ENCODE peak calls at places on chromosomes 7 and 10, in nine cellular contexts. L, U, Y, W, C, O, R, F and N are unnamed samples.
A peak's percentile ranks its signal among the peaks of the same experiment; 100 is the strongest.

GRCh38 chr7:100887186-100887954 is 2.1 kb downstream of the UFSP1 start:
- DNase-seq in O (no peak), F (no peak), U (peak; percentile 78), Y (peak; percentile 30), L (no peak), W (no peak), R (no peak), C (no peak), N (no peak)

GRCh38 chr7:148915211-148915610 is 31.1 kb upstream of the EZH2 start:
- DNase-seq in Y (no peak), O (no peak), U (no peak), R (no peak), F (no peak), L (no peak), W (no peak), C (no peak), N (no peak)

GRCh38 chr10:92124524-92125168 is 166.2 kb downstream of the CPEB3 start:
- DNase-seq in Y (no peak), R (peak; percentile 75), C (no peak), O (peak; percentile 91), L (no peak), F (no peak), W (no peak), U (peak; percentile 36), N (peak; percentile 38)

GRCh38 chr7:101817930-101818698 is 688 bp downstream of the CUX1 start:
- DNase-seq in L (no peak), C (no peak), F (no peak), O (peak; percentile 78), R (no peak), Y (no peak), U (no peak), W (no peak), N (no peak)

GRCh38 chr10:43211030-43211429 is 55.8 kb downstream of the RASGEF1A start:
- DNase-seq in Y (no peak), C (no peak), R (no peak), W (no peak), L (no peak), F (peak; percentile 24), U (no peak), O (peak; percentile 43), N (no peak)

GRCh38 chr7:109986701-109987100 is 1104.2 kb upstream of the LRRN3 start:
- DNase-seq in Y (no peak), U (no peak), W (no peak), C (no peak), F (no peak), R (no peak), O (no peak), L (no peak), N (no peak)

GRCh38 chr10:114684822-114685209 is 26.7 kb upstream of the ABLIM1 start:
- DNase-seq in W (no peak), F (no peak), L (no peak), O (peak; percentile 63), R (no peak), U (peak; percentile 62), Y (no peak), C (no peak), N (no peak)

GRCh38 chr10:127907411-127908105 is 655 bp downstream of the PTPRE start:
- DNase-seq in Y (peak; percentile 60), U (peak; percentile 38), F (peak; percentile 85), O (peak; percentile 80), C (no peak), R (peak; percentile 50), L (no peak), W (no peak), N (peak; percentile 74)

GRCh38 chr10:27393961-27394360 is 110.1 kb upstream of the RAB18 start:
- DNase-seq in W (no peak), R (no peak), O (no peak), Y (no peak), U (no peak), L (no peak), C (no peak), F (no peak), N (no peak)

GRCh38 chr10:3776796-3777571 is 8.0 kb downstream of the KLF6 start:
- DNase-seq in C (peak; percentile 59), Y (no peak), O (peak; percentile 93), L (peak; percentile 59), R (peak; percentile 82), F (no peak), W (no peak), U (peak; percentile 78), N (peak; percentile 59)

GRCh38 chr7:112204776-112205347 is 1.3 kb downstream of the DOCK4 start:
- DNase-seq in F (no peak), L (no peak), W (no peak), Y (no peak), U (peak; percentile 40), C (no peak), R (no peak), O (peak; percentile 25), N (no peak)

GRCh38 chr10:48595533-48595932 is 9.3 kb downstream of the ARHGAP22 start:
- DNase-seq in W (no peak), U (no peak), C (no peak), L (no peak), R (no peak), F (no peak), O (no peak), Y (no peak), N (no peak)

GRCh38 chr7:82164813-82165212 is 278.8 kb downstream of the CACNA2D1 start:
- DNase-seq in C (no peak), Y (peak; percentile 44), O (peak; percentile 85), F (no peak), W (no peak), R (no peak), L (no peak), U (peak; percentile 20), N (no peak)

GRCh38 chr10:124717911-124718734 is 26.1 kb downstream of the FAM53B start:
- DNase-seq in O (no peak), C (no peak), R (no peak), L (no peak), U (no peak), W (no peak), Y (no peak), F (peak; percentile 53), N (no peak)

GRCh38 chr7:17941171-17941490 is 837 bp upstream of the SNX13 start:
- DNase-seq in R (no peak), L (no peak), C (no peak), F (no peak), W (no peak), O (no peak), Y (no peak), U (no peak), N (no peak)

GRCh38 chr10:44959243-44960097 is at the start of gene RASSF4:
- DNase-seq in C (peak; percentile 92), O (peak; percentile 87), R (peak; percentile 81), F (peak; percentile 97), W (peak; percentile 89), Y (peak; percentile 93), L (peak; percentile 52), U (peak; percentile 97), N (peak; percentile 95)

GRCh38 chr7:47572939-47573757 is 8.8 kb downstream of the TNS3 start:
- DNase-seq in C (no peak), W (no peak), R (no peak), F (no peak), U (no peak), O (no peak), Y (no peak), L (no peak), N (no peak)

GRCh38 chr7:47572101-47572460 is 9.8 kb downstream of the TNS3 start:
- DNase-seq in F (peak; percentile 74), L (no peak), R (peak; percentile 32), O (no peak), W (no peak), Y (no peak), C (no peak), U (peak; percentile 77), N (no peak)

GRCh38 chr7:47568569-47568968 is 13.3 kb downstream of the TNS3 start:
- DNase-seq in L (no peak), W (no peak), R (no peak), F (no peak), C (no peak), U (no peak), O (no peak), Y (peak; percentile 64), N (peak; percentile 56)

GRCh38 chr7:47571355-47572100 is 10.4 kb downstream of the TNS3 start:
- DNase-seq in Y (peak; percentile 82), C (peak; percentile 61), O (peak; percentile 89), U (peak; percentile 74), L (no peak), R (peak; percentile 42), W (no peak), F (peak; percentile 86), N (peak; percentile 74)

GRCh38 chr7:47570649-47571050 is 11.3 kb downstream of the TNS3 start:
- DNase-seq in W (no peak), C (peak; percentile 82), F (peak; percentile 70), O (peak; percentile 88), L (no peak), R (no peak), U (no peak), Y (no peak), N (no peak)
- H3K4me1 ChIP-seq in W (no peaks in the 10 kb centered on the region), C (peaks cover 21% of the 10 kb centered on the region), F (peaks cover 22% of the 10 kb centered on the region), O (peaks cover 8% of the 10 kb centered on the region), L (peaks cover 39% of the 10 kb centered on the region), R (peaks cover 23% of the 10 kb centered on the region), U (peaks cover 26% of the 10 kb centered on the region), Y (peaks cover 88% of the 10 kb centered on the region), N (peaks cover 78% of the 10 kb centered on the region)

GRCh38 chr10:80509403-80510161 is 28.1 kb upstream of the SH2D4B start:
- DNase-seq in R (no peak), U (no peak), C (no peak), F (peak; percentile 62), O (peak; percentile 91), L (no peak), W (no peak), Y (no peak), N (no peak)
- H3K27me3 ChIP-seq in R (no peaks in the 10 kb centered on the region), U (no peaks in the 10 kb centered on the region), C (no peaks in the 10 kb centered on the region), F (no peaks in the 10 kb centered on the region), O (no peaks in the 10 kb centered on the region), L (no peaks in the 10 kb centered on the region), W (no peaks in the 10 kb centered on the region), Y (no peaks in the 10 kb centered on the region), N (no peaks in the 10 kb centered on the region)

GRCh38 chr10:115711306-115711705 is 561.7 kb downstream of the GFRA1 start:
- DNase-seq in O (no peak), Y (no peak), U (no peak), L (no peak), F (no peak), W (no peak), R (no peak), C (no peak), N (no peak)
- H3K4me1 ChIP-seq in O (no peaks in the 10 kb centered on the region), Y (no peaks in the 10 kb centered on the region), U (no peaks in the 10 kb centered on the region), L (no peaks in the 10 kb centered on the region), F (no peaks in the 10 kb centered on the region), W (no peaks in the 10 kb centered on the region), R (no peaks in the 10 kb centered on the region), C (no peaks in the 10 kb centered on the region), N (no peaks in the 10 kb centered on the region)

DNA sequence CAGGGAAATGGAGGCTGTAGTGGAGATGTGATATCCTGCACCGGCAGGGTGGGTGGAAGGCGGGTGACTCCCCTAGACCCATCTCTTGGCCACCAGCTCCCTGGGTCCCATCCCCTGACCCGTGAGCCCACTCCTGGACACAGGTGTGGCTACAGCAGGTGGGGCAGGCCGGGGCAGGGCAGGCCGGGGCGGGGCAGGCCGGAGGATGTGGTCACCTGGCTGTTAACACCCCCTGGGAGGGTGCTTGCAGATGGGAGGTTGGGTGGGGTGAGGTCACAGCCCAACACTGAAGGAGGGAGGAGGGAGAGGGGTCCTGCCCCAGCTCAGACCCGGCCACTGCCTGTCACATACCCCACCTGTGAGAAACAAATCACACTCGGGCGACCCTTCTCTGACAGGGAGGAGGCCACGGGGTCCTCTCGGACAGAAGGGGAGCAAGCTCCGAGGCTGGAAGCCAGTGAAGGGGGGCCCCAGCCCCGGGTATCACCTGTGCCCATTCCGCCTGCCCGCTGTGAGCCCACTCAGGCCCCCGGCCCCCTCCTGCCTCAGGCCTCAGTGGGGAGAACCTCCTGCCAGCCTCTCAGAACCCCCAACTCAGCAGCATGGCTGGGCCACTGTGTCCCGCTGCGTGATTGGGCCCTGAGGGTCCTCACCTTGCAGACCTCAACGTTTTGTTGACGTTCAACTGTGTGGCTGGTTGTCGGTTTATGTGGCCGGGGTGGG is 74.0 kb downstream of the MICALL2 start:
- DNase-seq in C (no peak), O (no peak), W (no peak), Y (no peak), F (no peak), U (no peak), L (no peak), R (no peak), N (no peak)
- H3K27me3 ChIP-seq in C (no peaks in the 10 kb centered on the region), O (peaks cover 7% of the 10 kb centered on the region), W (no peaks in the 10 kb centered on the region), Y (peaks cover 42% of the 10 kb centered on the region), F (peaks cover 44% of the 10 kb centered on the region), U (no peaks in the 10 kb centered on the region), L (peaks cover 3% of the 10 kb centered on the region), R (peaks cover 79% of the 10 kb centered on the region), N (no peaks in the 10 kb centered on the region)